ENCODE peak calls at places on chromosomes 12 and 14, in ten cellular contexts. One of them, this sample, is unnamed.

GRCh38 chr14:66311058-66311457 is 175.1 kb upstream of the CCDC196 start:
- DNase-seq in GM12878: no peak
- DNase-seq in erythroblast: no peak
- DNase-seq in uterus: no peak
- DNase-seq in lower leg skin: no peak
- DNase-seq in adrenal gland: no peak
- DNase-seq in heart left ventricle: no peak
- DNase-seq in tibial nerve: no peak
- DNase-seq in spleen: no peak
- DNase-seq in Peyer's patch: no peak
- DNase-seq in this sample: no peak

GRCh38 chr12:89750821-89751227 is 42.2 kb upstream of the ATP2B1 start:
- DNase-seq in uterus: no peak
- DNase-seq in erythroblast: no peak
- DNase-seq in spleen: no peak
- DNase-seq in Peyer's patch: no peak
- DNase-seq in heart left ventricle: no peak
- DNase-seq in adrenal gland: no peak
- DNase-seq in lower leg skin: no peak
- DNase-seq in GM12878: no peak
- DNase-seq in tibial nerve: no peak
- DNase-seq in this sample: no peak

GRCh38 chr14:38210168-38210567 is 2.5 kb downstream of the SSTR1 start:
- DNase-seq in spleen: no peak
- DNase-seq in GM12878: no peak
- DNase-seq in uterus: no peak
- DNase-seq in Peyer's patch: no peak
- DNase-seq in tibial nerve: no peak
- DNase-seq in erythroblast: no peak
- DNase-seq in adrenal gland: no peak
- DNase-seq in heart left ventricle: no peak
- DNase-seq in lower leg skin: no peak
- DNase-seq in this sample: no peak

GRCh38 chr12:106423291-106423690 is 65.7 kb downstream of the POLR3B start:
- DNase-seq in lower leg skin: no peak
- DNase-seq in spleen: no peak
- DNase-seq in uterus: no peak
- DNase-seq in GM12878: no peak
- DNase-seq in erythroblast: no peak
- DNase-seq in adrenal gland: no peak
- DNase-seq in Peyer's patch: no peak
- DNase-seq in heart left ventricle: no peak
- DNase-seq in tibial nerve: no peak
- DNase-seq in this sample: no peak

GRCh38 chr14:21852061-21852664 is 178.5 kb upstream of the OR4E1 start:
- DNase-seq in erythroblast: peak; percentile 63
- DNase-seq in Peyer's patch: peak; percentile 47
- DNase-seq in lower leg skin: no peak
- DNase-seq in uterus: no peak
- DNase-seq in adrenal gland: peak; percentile 8
- DNase-seq in spleen: peak; percentile 81
- DNase-seq in tibial nerve: peak; percentile 35
- DNase-seq in heart left ventricle: no peak
- DNase-seq in GM12878: no peak
- DNase-seq in this sample: no peak

GRCh38 chr12:1532367-1532752 is 62.0 kb downstream of the FBXL14 start:
- DNase-seq in lower leg skin: peak; percentile 79
- DNase-seq in tibial nerve: no peak
- DNase-seq in adrenal gland: no peak
- DNase-seq in Peyer's patch: no peak
- DNase-seq in erythroblast: no peak
- DNase-seq in GM12878: no peak
- DNase-seq in uterus: no peak
- DNase-seq in heart left ventricle: no peak
- DNase-seq in spleen: no peak
- DNase-seq in this sample: no peak

GRCh38 chr14:102029956-102030355 is 56.9 kb downstream of the HSP90AA1 start:
- DNase-seq in uterus: no peak
- DNase-seq in Peyer's patch: no peak
- DNase-seq in spleen: no peak
- DNase-seq in heart left ventricle: no peak
- DNase-seq in lower leg skin: no peak
- DNase-seq in adrenal gland: no peak
- DNase-seq in GM12878: no peak
- DNase-seq in tibial nerve: no peak
- DNase-seq in erythroblast: no peak
- DNase-seq in this sample: peak; percentile 27

GRCh38 chr12:82407481-82407880 is 49.2 kb downstream of the METTL25 start:
- DNase-seq in lower leg skin: no peak
- DNase-seq in tibial nerve: no peak
- DNase-seq in GM12878: no peak
- DNase-seq in uterus: no peak
- DNase-seq in Peyer's patch: no peak
- DNase-seq in heart left ventricle: no peak
- DNase-seq in spleen: no peak
- DNase-seq in adrenal gland: no peak
- DNase-seq in erythroblast: no peak
- DNase-seq in this sample: no peak

GRCh38 chr12:55922126-55922525 is 5.6 kb downstream of the PYM1 start:
- DNase-seq in erythroblast: no peak
- DNase-seq in GM12878: no peak
- DNase-seq in tibial nerve: no peak
- DNase-seq in lower leg skin: peak; percentile 3
- DNase-seq in spleen: no peak
- DNase-seq in adrenal gland: no peak
- DNase-seq in heart left ventricle: no peak
- DNase-seq in Peyer's patch: no peak
- DNase-seq in uterus: no peak
- DNase-seq in this sample: no peak

GRCh38 chr12:14774074-14774943 is 29.0 kb downstream of the WBP11 start:
- DNase-seq in GM12878: peak; percentile 66
- DNase-seq in heart left ventricle: peak; percentile 95
- DNase-seq in uterus: peak; percentile 94
- DNase-seq in Peyer's patch: peak; percentile 94
- DNase-seq in tibial nerve: peak; percentile 96
- DNase-seq in lower leg skin: peak; percentile 100
- DNase-seq in spleen: peak; percentile 95
- DNase-seq in erythroblast: peak; percentile 97
- DNase-seq in adrenal gland: peak; percentile 97
- DNase-seq in this sample: no peak

GRCh38 chr12:32860182-32860581 is 36.4 kb downstream of the PKP2 start:
- DNase-seq in erythroblast: no peak
- DNase-seq in GM12878: no peak
- DNase-seq in spleen: no peak
- DNase-seq in Peyer's patch: no peak
- DNase-seq in adrenal gland: no peak
- DNase-seq in uterus: no peak
- DNase-seq in lower leg skin: no peak
- DNase-seq in tibial nerve: no peak
- DNase-seq in heart left ventricle: no peak
- DNase-seq in this sample: no peak

GRCh38 chr14:99728231-99728920 is 44.3 kb downstream of the CYP46A1 start:
- DNase-seq in adrenal gland: peak; percentile 6
- DNase-seq in Peyer's patch: no peak
- DNase-seq in erythroblast: no peak
- DNase-seq in lower leg skin: peak; percentile 62
- DNase-seq in spleen: peak; percentile 62
- DNase-seq in uterus: no peak
- DNase-seq in heart left ventricle: peak; percentile 14
- DNase-seq in tibial nerve: no peak
- DNase-seq in GM12878: no peak
- DNase-seq in this sample: no peak

GRCh38 chr12:101172316-101172715 is 37.7 kb downstream of the SLC5A8 start:
- DNase-seq in tibial nerve: no peak
- DNase-seq in spleen: no peak
- DNase-seq in erythroblast: peak; percentile 3
- DNase-seq in uterus: no peak
- DNase-seq in lower leg skin: no peak
- DNase-seq in heart left ventricle: no peak
- DNase-seq in GM12878: no peak
- DNase-seq in adrenal gland: no peak
- DNase-seq in Peyer's patch: no peak
- DNase-seq in this sample: no peak

DNA sequence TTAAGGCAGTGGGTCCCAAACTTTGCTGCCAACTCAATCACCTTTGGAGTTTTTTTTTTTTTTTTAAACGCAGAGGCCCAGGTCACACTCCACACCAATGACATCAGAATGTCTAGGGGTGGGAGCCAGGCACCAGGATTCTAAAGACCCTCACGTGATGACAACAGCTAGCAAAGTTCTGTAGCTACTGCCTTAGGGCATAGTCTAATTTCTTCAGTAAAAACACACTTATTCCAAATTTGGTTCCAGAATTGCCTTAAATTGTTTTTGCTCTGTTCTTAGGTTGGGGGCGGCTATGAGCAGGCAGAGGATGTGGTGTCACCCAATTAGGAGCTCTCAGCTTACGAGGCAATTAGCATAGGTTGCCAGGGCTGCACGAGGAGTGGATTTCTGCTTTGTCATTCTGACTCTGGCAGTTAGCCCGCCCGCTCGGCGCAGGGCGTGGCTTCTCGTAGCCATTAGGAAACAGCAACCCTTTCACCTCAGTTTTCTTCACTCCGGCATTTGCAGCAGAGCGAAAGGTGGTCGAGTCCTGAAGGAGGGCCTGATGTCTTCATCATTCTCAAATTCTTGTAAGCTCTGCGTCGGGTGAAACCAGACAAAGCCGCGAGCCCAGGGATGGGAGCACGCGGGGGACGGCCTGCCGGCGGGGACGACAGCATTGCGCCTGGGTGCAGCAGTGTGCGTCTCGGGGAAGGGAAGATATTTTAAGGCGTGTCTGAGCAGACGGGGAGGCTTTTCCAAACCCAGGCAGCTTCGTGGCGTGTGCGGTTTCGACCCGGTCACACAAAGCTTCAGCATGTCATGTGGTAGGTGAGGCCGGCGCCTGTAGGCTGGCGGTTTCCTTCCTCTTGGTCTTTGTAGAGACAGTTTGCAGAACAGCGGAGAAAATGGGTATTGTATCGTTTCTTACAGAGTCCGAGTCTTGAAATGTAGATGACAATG is 16.7 kb upstream of the EID3 start:
- DNase-seq in erythroblast: peak; percentile 99
- DNase-seq in lower leg skin: peak; percentile 99
- DNase-seq in GM12878: peak; percentile 94
- DNase-seq in uterus: peak; percentile 93
- DNase-seq in spleen: peak; percentile 97
- DNase-seq in heart left ventricle: peak; percentile 93
- DNase-seq in tibial nerve: peak; percentile 95
- DNase-seq in Peyer's patch: peak; percentile 92
- DNase-seq in adrenal gland: peak; percentile 94
- DNase-seq in this sample: peak; percentile 51
- TF ChIP-seq POLR2A in erythroblast: peak; percentile 97
- TF ChIP-seq POLR2A in lower leg skin: no peak
- TF ChIP-seq POLR2A in GM12878: peak; percentile 91
- TF ChIP-seq POLR2A in uterus: peak; percentile 59
- TF ChIP-seq POLR2A in spleen: peak; percentile 8
- TF ChIP-seq POLR2A in heart left ventricle: peak; percentile 88
- TF ChIP-seq POLR2A in tibial nerve: peak; percentile 69
- TF ChIP-seq POLR2A in Peyer's patch: peak; percentile 87
- TF ChIP-seq POLR2A in adrenal gland: peak; percentile 95
- TF ChIP-seq POLR2A in this sample: peak; percentile 85

GRCh38 chr14:68825729-68826128 is 32.9 kb upstream of the ZFP36L1 start:
- DNase-seq in heart left ventricle: no peak
- DNase-seq in uterus: no peak
- DNase-seq in spleen: no peak
- DNase-seq in tibial nerve: no peak
- DNase-seq in lower leg skin: no peak
- DNase-seq in GM12878: no peak
- DNase-seq in erythroblast: no peak
- DNase-seq in adrenal gland: no peak
- DNase-seq in Peyer's patch: no peak
- DNase-seq in this sample: no peak
- TF ChIP-seq POLR2A in heart left ventricle: no peak
- TF ChIP-seq POLR2A in uterus: no peak
- TF ChIP-seq POLR2A in spleen: no peak
- TF ChIP-seq POLR2A in tibial nerve: no peak
- TF ChIP-seq POLR2A in lower leg skin: no peak
- TF ChIP-seq POLR2A in GM12878: no peak
- TF ChIP-seq POLR2A in erythroblast: no peak
- TF ChIP-seq POLR2A in adrenal gland: no peak
- TF ChIP-seq POLR2A in Peyer's patch: no peak
- TF ChIP-seq POLR2A in this sample: no peak

GRCh38 chr14:73591690-73592448 is at the start of gene ACOT4:
- DNase-seq in adrenal gland: peak; percentile 19
- DNase-seq in uterus: no peak
- DNase-seq in heart left ventricle: peak; percentile 28
- DNase-seq in tibial nerve: no peak
- DNase-seq in erythroblast: peak; percentile 57
- DNase-seq in Peyer's patch: peak; percentile 24
- DNase-seq in lower leg skin: peak; percentile 84
- DNase-seq in spleen: peak; percentile 89
- DNase-seq in GM12878: no peak
- DNase-seq in this sample: no peak
- TF ChIP-seq POLR2A in adrenal gland: no peak
- TF ChIP-seq POLR2A in uterus: no peak
- TF ChIP-seq POLR2A in heart left ventricle: no peak
- TF ChIP-seq POLR2A in tibial nerve: no peak
- TF ChIP-seq POLR2A in erythroblast: peak; percentile 39
- TF ChIP-seq POLR2A in Peyer's patch: no peak
- TF ChIP-seq POLR2A in lower leg skin: no peak
- TF ChIP-seq POLR2A in spleen: no peak
- TF ChIP-seq POLR2A in GM12878: peak; percentile 67
- TF ChIP-seq POLR2A in this sample: no peak

DNA sequence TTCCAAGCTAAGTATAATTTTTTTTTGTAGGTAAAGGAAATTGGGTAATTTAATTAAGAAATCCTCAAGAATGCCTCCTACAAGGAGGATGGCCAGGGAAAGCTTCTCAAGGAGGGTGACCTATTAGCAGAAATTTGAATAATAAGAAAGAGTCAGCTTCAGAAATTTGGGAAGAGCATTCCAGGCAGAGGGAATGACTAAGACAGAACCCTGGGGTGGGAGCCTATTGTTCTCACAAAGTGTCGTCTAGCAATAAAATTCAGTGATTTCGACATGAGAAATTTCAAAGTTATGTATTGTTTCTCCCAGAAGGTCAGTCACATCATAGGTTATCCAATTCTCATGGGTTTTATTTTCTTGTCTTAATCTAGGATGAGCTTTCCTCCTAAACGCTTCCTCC is 1168.4 kb downstream of the AACS start:
- DNase-seq in erythroblast: no peak
- DNase-seq in spleen: no peak
- DNase-seq in heart left ventricle: no peak
- DNase-seq in adrenal gland: no peak
- DNase-seq in tibial nerve: no peak
- DNase-seq in lower leg skin: no peak
- DNase-seq in Peyer's patch: no peak
- DNase-seq in uterus: no peak
- DNase-seq in GM12878: no peak
- DNase-seq in this sample: no peak
- TF ChIP-seq POLR2A in erythroblast: no peak
- TF ChIP-seq POLR2A in spleen: no peak
- TF ChIP-seq POLR2A in heart left ventricle: no peak
- TF ChIP-seq POLR2A in adrenal gland: no peak
- TF ChIP-seq POLR2A in tibial nerve: no peak
- TF ChIP-seq POLR2A in lower leg skin: no peak
- TF ChIP-seq POLR2A in Peyer's patch: no peak
- TF ChIP-seq POLR2A in uterus: no peak
- TF ChIP-seq POLR2A in GM12878: no peak
- TF ChIP-seq POLR2A in this sample: no peak

GRCh38 chr14:64387738-64388532 is at the start of gene MTHFD1:
- DNase-seq in spleen: peak; percentile 98
- DNase-seq in tibial nerve: peak; percentile 97
- DNase-seq in adrenal gland: peak; percentile 99
- DNase-seq in GM12878: peak; percentile 99
- DNase-seq in uterus: peak; percentile 97
- DNase-seq in Peyer's patch: peak; percentile 96
- DNase-seq in erythroblast: peak; percentile 99
- DNase-seq in heart left ventricle: peak; percentile 98
- DNase-seq in lower leg skin: peak; percentile 99
- DNase-seq in this sample: peak; percentile 97
- TF ChIP-seq POLR2A in spleen: no peak
- TF ChIP-seq POLR2A in tibial nerve: peak; percentile 60
- TF ChIP-seq POLR2A in adrenal gland: peak; percentile 64
- TF ChIP-seq POLR2A in GM12878: peak; percentile 83
- TF ChIP-seq POLR2A in uterus: no peak
- TF ChIP-seq POLR2A in Peyer's patch: peak; percentile 32
- TF ChIP-seq POLR2A in erythroblast: peak; percentile 82
- TF ChIP-seq POLR2A in heart left ventricle: peak; percentile 34
- TF ChIP-seq POLR2A in lower leg skin: no peak
- TF ChIP-seq POLR2A in this sample: peak; percentile 54

This sample was measured in H54.